ENCODE peak calls at places on chromosomes 4 and X, in four cellular contexts. S is A549, N is cardiac muscle cell, R is H7. D is an unnamed sample.

GRCh38 chrX:12446342-12447075 is 308.2 kb downstream of the FRMPD4 start:
- DNase-seq in S (peak), N (peak), R (no peak), D (peak)

GRCh38 chr4:8241895-8242696 is 27.5 kb upstream of the HTRA3 start:
- DNase-seq in S (peak), N (peak), R (peak), D (peak)

GRCh38 chr4:7783560-7783959 is 156.1 kb downstream of the AFAP1 start:
- DNase-seq in S (no peak), N (no peak), R (no peak), D (no peak)

GRCh38 chr4:187739771-187740170 is 255.8 kb upstream of the ZFP42 start:
- DNase-seq in S (peak), N (no peak), R (no peak), D (no peak)

GRCh38 chrX:102976793-102977495 is 39.9 kb downstream of the RAB40AL start:
- DNase-seq in S (no peak), N (peak), R (no peak), D (peak)

GRCh38 chr4:113147498-113148231 is 98.2 kb downstream of the ANK2 start:
- DNase-seq in S (no peak), N (no peak), R (no peak), D (no peak)

GRCh38 chr4:94758700-94759399 is 1.1 kb downstream of the BMPR1B start:
- DNase-seq in S (peak), N (no peak), R (peak), D (no peak)

GRCh38 chrX:101462892-101463291 is 22.4 kb upstream of the ARMCX4 start:
- DNase-seq in S (peak), N (peak), R (peak), D (peak)

GRCh38 chr4:139523076-139523475 is 32.9 kb downstream of the SETD7 start:
- DNase-seq in S (no peak), N (peak), R (no peak), D (peak)

GRCh38 chr4:8701101-8702019 is 108.8 kb downstream of the CPZ start:
- DNase-seq in S (no peak), N (no peak), R (peak), D (no peak)

GRCh38 chr4:25837107-25837506 is 25.7 kb downstream of the SEL1L3 start:
- DNase-seq in S (no peak), N (no peak), R (no peak), D (no peak)

GRCh38 chr4:184039963-184040383 is 134.9 kb downstream of the STOX2 start:
- DNase-seq in S (no peak), N (peak), R (peak), D (no peak)

GRCh38 chrX:44817029-44817428 is 26.8 kb upstream of the DUSP21 start:
- DNase-seq in S (no peak), N (no peak), R (no peak), D (no peak)

GRCh38 chrX:113001836-113002235 is 161.2 kb upstream of the AMOT start:
- DNase-seq in S (peak), N (no peak), R (no peak), D (no peak)

GRCh38 chr4:113556382-113557134 is 205.0 kb downstream of the CAMK2D start:
- DNase-seq in S (no peak), N (no peak), R (no peak), D (no peak)

GRCh38 chr4:10677796-10678497 is 6.6 kb downstream of the CLNK start:
- DNase-seq in S (no peak), N (no peak), R (no peak), D (no peak)

GRCh38 chr4:40962551-40963185 is 212.9 kb downstream of the NSUN7 start:
- DNase-seq in S (no peak), N (peak), R (peak), D (no peak)

GRCh38 chr4:156764145-156764544 is 207.5 kb downstream of the PDGFC start:
- DNase-seq in S (no peak), N (peak), R (no peak), D (peak)

GRCh38 chr4:182569561-182569960 is 326.4 kb downstream of the TENM3 start:
- DNase-seq in S (no peak), N (no peak), R (no peak), D (no peak)

GRCh38 chr4:23888421-23889319 is 1.2 kb downstream of the PPARGC1A start:
- DNase-seq in S (no peak), N (peak), R (no peak), D (peak)

GRCh38 chr4:76783836-76784235 is 114.1 kb downstream of the SOWAHB start:
- DNase-seq in S (no peak), N (no peak), R (no peak), D (no peak)

GRCh38 chr4:6909970-6910339 is 329 bp downstream of the TBC1D14 start:
- DNase-seq in S (no peak), N (no peak), R (no peak), D (no peak)

GRCh38 chrX:144327515-144327914 is 443.6 kb downstream of the UBE2NL start:
- DNase-seq in S (no peak), N (no peak), R (no peak), D (no peak)

GRCh38 chr4:126784966-126785580 is 847.7 kb upstream of the INTU start:
- DNase-seq in S (no peak), N (no peak), R (no peak), D (peak)

GRCh38 chr4:155353923-155354540 is 22.7 kb downstream of the MAP9 start:
- DNase-seq in S (peak), N (peak), R (no peak), D (peak)

GRCh38 chr4:26787461-26788340 is 72.9 kb upstream of the STIM2 start:
- DNase-seq in S (peak), N (peak), R (peak), D (peak)

GRCh38 chr4:7822858-7823257 is 116.8 kb downstream of the AFAP1 start:
- DNase-seq in S (no peak), N (no peak), R (no peak), D (no peak)

GRCh38 chr4:27048350-27049100 is 187.9 kb downstream of the STIM2 start:
- DNase-seq in S (peak), N (peak), R (peak), D (peak)

GRCh38 chr4:120207021-120207420 is 140.4 kb upstream of the MAD2L1 start:
- DNase-seq in S (no peak), N (no peak), R (no peak), D (no peak)

GRCh38 chr4:157810137-157810774 is 362.6 kb downstream of the GASK1B start:
- DNase-seq in S (no peak), N (no peak), R (no peak), D (no peak)

GRCh38 chrX:136659174-136659573 is 11.2 kb downstream of the CD40LG start:
- DNase-seq in S (no peak), N (no peak), R (no peak), D (no peak)

GRCh38 chr4:2812600-2812932 is 19.7 kb downstream of the SH3BP2 start:
- DNase-seq in S (no peak), N (no peak), R (no peak), D (peak)

GRCh38 chrX:154750301-154751120 is at the start of gene GAB3:
- DNase-seq in S (no peak), N (peak), R (peak), D (peak)

GRCh38 chr4:40918330-40918729 is 168.6 kb downstream of the NSUN7 start:
- DNase-seq in S (peak), N (peak), R (no peak), D (peak)

GRCh38 chr4:23779839-23780238 is 110.0 kb downstream of the PPARGC1A start:
- DNase-seq in S (no peak), N (no peak), R (no peak), D (no peak)

GRCh38 chrX:40245411-40246140 is 147.8 kb upstream of the BCOR start:
- DNase-seq in S (no peak), N (peak), R (no peak), D (peak)

GRCh38 chr4:175873707-175874106 is 61.6 kb upstream of the GPM6A start:
- DNase-seq in S (no peak), N (no peak), R (no peak), D (no peak)

D was measured in EH.